ENCODE peak calls at places on chromosomes 16 and 17, in six cellular contexts. G, Y, N, X, T and U are unnamed samples.

GRCh38 chr16:85169333-85170065 is 57.2 kb upstream of the CIBAR2 start:
- DNase-seq in G (no peak), Y (peak), N (peak), X (no peak), T (no peak), U (peak)

GRCh38 chr17:67358612-67359011 is 7.8 kb downstream of the PSMD12 start:
- DNase-seq in G (no peak), Y (no peak), N (peak), X (no peak), T (no peak), U (no peak)

GRCh38 chr16:49690778-49691177 is 165.1 kb downstream of the ZNF423 start:
- DNase-seq in G (no peak), Y (no peak), N (no peak), X (no peak), T (no peak), U (no peak)

GRCh38 chr17:17495448-17496188 is 577 bp downstream of the RASD1 start:
- DNase-seq in G (peak), Y (peak), N (no peak), X (no peak), T (no peak), U (peak)

GRCh38 chr16:2121853-2122252 is 13.8 kb downstream of the PKD1 start:
- DNase-seq in G (no peak), Y (no peak), N (no peak), X (no peak), T (peak), U (peak)

GRCh38 chr16:23826528-23827244 is 9.1 kb upstream of the PRKCB start:
- DNase-seq in G (no peak), Y (no peak), N (no peak), X (no peak), T (no peak), U (no peak)

GRCh38 chr17:38751144-38751802 is 1.3 kb upstream of the PSMB3 start:
- DNase-seq in G (no peak), Y (peak), N (peak), X (no peak), T (no peak), U (peak)

GRCh38 chr16:23318639-23319038 is 16.5 kb downstream of the SCNN1B start:
- DNase-seq in G (no peak), Y (peak), N (no peak), X (no peak), T (no peak), U (no peak)

GRCh38 chr16:1103649-1104005 is 7.6 kb upstream of the C1QTNF8 start:
- DNase-seq in G (no peak), Y (no peak), N (no peak), X (no peak), T (no peak), U (no peak)

GRCh38 chr17:64005734-64006167 is 7.6 kb downstream of the PRR29 start:
- DNase-seq in G (no peak), Y (peak), N (no peak), X (no peak), T (no peak), U (peak)

GRCh38 chr17:60463157-60463820 is 41.0 kb downstream of the CHCT1 start:
- DNase-seq in G (no peak), Y (no peak), N (no peak), X (no peak), T (no peak), U (no peak)

GRCh38 chr16:55471448-55472097 is 7.4 kb upstream of the MMP2 start:
- DNase-seq in G (no peak), Y (no peak), N (peak), X (peak), T (no peak), U (no peak)

GRCh38 chr16:57807252-57807967 is 5.1 kb upstream of the KIFC3 start:
- DNase-seq in G (no peak), Y (peak), N (peak), X (no peak), T (no peak), U (no peak)

GRCh38 chr17:60522889-60523626 is 3.0 kb downstream of the APPBP2 start:
- DNase-seq in G (no peak), Y (no peak), N (no peak), X (no peak), T (no peak), U (peak)

GRCh38 chr16:54591816-54592246 is 305.2 kb upstream of the IRX3 start:
- DNase-seq in G (no peak), Y (no peak), N (no peak), X (no peak), T (no peak), U (peak)

GRCh38 chr16:75860654-75861053 is 134.4 kb upstream of the CPHXL start:
- DNase-seq in G (no peak), Y (peak), N (no peak), X (no peak), T (no peak), U (no peak)

GRCh38 chr17:21042434-21043295 is at the start of gene USP22:
- DNase-seq in G (peak), Y (no peak), N (no peak), X (no peak), T (no peak), U (peak)

GRCh38 chr17:82064433-82065192 is 991 bp downstream of the DUS1L start:
- DNase-seq in G (no peak), Y (peak), N (no peak), X (no peak), T (no peak), U (peak)

GRCh38 chr17:71846561-71846960 is 274.3 kb upstream of the SOX9 start:
- DNase-seq in G (no peak), Y (no peak), N (no peak), X (no peak), T (no peak), U (no peak)

GRCh38 chr16:24253192-24253591 is 2.9 kb upstream of the CACNG3 start:
- DNase-seq in G (peak), Y (peak), N (peak), X (no peak), T (no peak), U (peak)

GRCh38 chr17:36493956-36494355 is 7.5 kb downstream of the ZNHIT3 start:
- DNase-seq in G (no peak), Y (no peak), N (no peak), X (no peak), T (no peak), U (no peak)

GRCh38 chr17:36837193-36837592 is 100.1 kb upstream of the LHX1 start:
- DNase-seq in G (no peak), Y (no peak), N (no peak), X (no peak), T (no peak), U (no peak)

GRCh38 chr16:75402174-75402820 is 31.0 kb downstream of the CFDP1 start:
- DNase-seq in G (no peak), Y (no peak), N (peak), X (peak), T (no peak), U (peak)

GRCh38 chr16:57138281-57138935 is 46.0 kb downstream of the CPNE2 start:
- DNase-seq in G (no peak), Y (no peak), N (no peak), X (no peak), T (no peak), U (peak)

GRCh38 chr17:69744512-69745098 is 330.1 kb downstream of the MAP2K6 start:
- DNase-seq in G (no peak), Y (no peak), N (no peak), X (no peak), T (no peak), U (no peak)

GRCh38 chr17:77225246-77225645 is 84.5 kb downstream of the SEC14L1 start:
- DNase-seq in G (no peak), Y (no peak), N (no peak), X (no peak), T (no peak), U (no peak)

GRCh38 chr16:2152695-2153506 is 2.7 kb upstream of the TRAF7 start:
- DNase-seq in G (peak), Y (peak), N (peak), X (no peak), T (no peak), U (peak)

GRCh38 chr16:27311897-27312303 is 1.9 kb upstream of the IL4R start:
- DNase-seq in G (no peak), Y (no peak), N (no peak), X (no peak), T (no peak), U (no peak)

GRCh38 chr16:2027024-2028010 is 615 bp downstream of the NHERF2 start:
- DNase-seq in G (no peak), Y (peak), N (peak), X (no peak), T (no peak), U (peak)

GRCh38 chr16:16073884-16074781 is 124.7 kb downstream of the ABCC1 start:
- DNase-seq in G (no peak), Y (no peak), N (peak), X (peak), T (no peak), U (peak)

GRCh38 chr16:82011199-82011641 is at the start of gene SDR42E1:
- DNase-seq in G (peak), Y (peak), N (no peak), X (no peak), T (no peak), U (peak)

GRCh38 chr16:46972429-46972970 is 974 bp downstream of the DNAJA2 start:
- DNase-seq in G (no peak), Y (peak), N (peak), X (no peak), T (no peak), U (peak)

GRCh38 chr16:64391009-64391663 is 730.7 kb downstream of the CDH11 start:
- DNase-seq in G (no peak), Y (no peak), N (peak), X (peak), T (no peak), U (no peak)

GRCh38 chr17:38867179-38867994 is 2.5 kb upstream of the LASP1 start:
- DNase-seq in G (peak), Y (peak), N (peak), X (peak), T (peak), U (peak)

GRCh38 chr16:12583237-12583897 is 220.3 kb downstream of the CPPED1 start:
- DNase-seq in G (no peak), Y (no peak), N (no peak), X (no peak), T (no peak), U (no peak)

GRCh38 chr17:2704031-2704889 is 7.3 kb downstream of the CLUH start:
- DNase-seq in G (no peak), Y (no peak), N (no peak), X (no peak), T (no peak), U (peak)

GRCh38 chr16:24045641-24046040 is 209.9 kb downstream of the PRKCB start:
- DNase-seq in G (no peak), Y (peak), N (peak), X (no peak), T (no peak), U (no peak)

GRCh38 chr17:82775033-82775823 is 23.4 kb downstream of the TBCD start:
- DNase-seq in G (peak), Y (peak), N (peak), X (no peak), T (peak), U (peak)

GRCh38 chr16:15775209-15775608 is 81.6 kb downstream of the MYH11 start:
- DNase-seq in G (no peak), Y (peak), N (peak), X (no peak), T (no peak), U (no peak)

GRCh38 chr16:54589326-54589725 is 302.7 kb upstream of the IRX3 start:
- DNase-seq in G (no peak), Y (no peak), N (no peak), X (no peak), T (no peak), U (no peak)